ENCODE peak calls at places on chromosome 11, in ten cellular contexts. A, O, J, Z, M, H, I, X, W and S are unnamed samples.

GRCh38 chr11:116215471-116216113 is 557.2 kb downstream of the BUD13 start:
- DNase-seq in A (no peak), O (no peak), J (no peak), Z (no peak), M (no peak), H (no peak), I (no peak), X (no peak), W (no peak), S (no peak)

GRCh38 chr11:126862664-126863247 is 137.8 kb downstream of the KIRREL3 start:
- DNase-seq in A (no peak), O (no peak), J (no peak), Z (no peak), M (peak; percentile 18), H (no peak), I (no peak), X (no peak), W (no peak), S (no peak)

GRCh38 chr11:72085836-72086475 is 5.3 kb downstream of the LRRC51 start:
- DNase-seq in A (no peak), O (no peak), J (no peak), Z (no peak), M (no peak), H (no peak), I (no peak), X (no peak), W (no peak), S (no peak)

GRCh38 chr11:86698634-86699033 is 26.2 kb upstream of the ME3 start:
- DNase-seq in A (no peak), O (no peak), J (no peak), Z (no peak), M (no peak), H (no peak), I (no peak), X (no peak), W (no peak), S (no peak)

GRCh38 chr11:9752091-9752490 is 88.2 kb downstream of the SWAP70 start:
- DNase-seq in A (no peak), O (no peak), J (no peak), Z (peak; percentile 72), M (no peak), H (no peak), I (no peak), X (no peak), W (no peak), S (no peak)

GRCh38 chr11:68090706-68091105 is 30.5 kb downstream of the CHKA start:
- DNase-seq in A (no peak), O (no peak), J (no peak), Z (no peak), M (no peak), H (no peak), I (peak; percentile 43), X (no peak), W (no peak), S (peak; percentile 41)

GRCh38 chr11:61392991-61393595 is 706 bp downstream of the TMEM216 start:
- DNase-seq in A (no peak), O (no peak), J (no peak), Z (no peak), M (no peak), H (no peak), I (no peak), X (no peak), W (no peak), S (no peak)

GRCh38 chr11:59660621-59661020 is 8.2 kb downstream of the PATL1 start:
- DNase-seq in A (no peak), O (no peak), J (no peak), Z (no peak), M (no peak), H (no peak), I (no peak), X (no peak), W (no peak), S (no peak)

GRCh38 chr11:28089378-28089777 is 18.6 kb downstream of the KIF18A start:
- DNase-seq in A (no peak), O (no peak), J (no peak), Z (no peak), M (no peak), H (no peak), I (no peak), X (no peak), W (no peak), S (no peak)

GRCh38 chr11:63511349-63511748 is 5.5 kb downstream of the LGALS12 start:
- DNase-seq in A (no peak), O (no peak), J (no peak), Z (no peak), M (no peak), H (no peak), I (no peak), X (no peak), W (no peak), S (no peak)

GRCh38 chr11:132036751-132037466 is 666.5 kb downstream of the NTM start:
- DNase-seq in A (no peak), O (no peak), J (no peak), Z (no peak), M (no peak), H (no peak), I (no peak), X (no peak), W (no peak), S (no peak)
- H3K4me3 ChIP-seq in A (no peak overlapping the region), O (no peak overlapping the region), J (no peak overlapping the region), Z (no peak overlapping the region), M (no peak overlapping the region), H (no peak overlapping the region), I (no peak overlapping the region), X (no peak overlapping the region), W (no peak overlapping the region), S (no peak overlapping the region)

GRCh38 chr11:46521947-46522681 is 71.7 kb downstream of the AMBRA1 start:
- DNase-seq in A (no peak), O (no peak), J (no peak), Z (no peak), M (no peak), H (no peak), I (no peak), X (no peak), W (no peak), S (no peak)
- TF ChIP-seq CTCF in A (no peak), O (no peak), J (no peak), Z (peak; percentile 21), M (peak; percentile 27), H (peak; percentile 37), I (no peak), X (no peak), W (no peak), S (no peak)

GRCh38 chr11:120514541-120515121 is 3.1 kb downstream of the GRIK4 start:
- DNase-seq in A (no peak), O (no peak), J (peak; percentile 43), Z (no peak), M (no peak), H (no peak), I (no peak), X (no peak), W (no peak), S (no peak)

GRCh38 chr11:120517390-120518315 is 6.1 kb downstream of the GRIK4 start:
- DNase-seq in A (no peak), O (no peak), J (peak; percentile 37), Z (no peak), M (no peak), H (no peak), I (no peak), X (peak; percentile 34), W (no peak), S (no peak)

GRCh38 chr11:120518356-120518755 is 6.8 kb downstream of the GRIK4 start:
- DNase-seq in A (no peak), O (no peak), J (peak; percentile 36), Z (no peak), M (no peak), H (no peak), I (no peak), X (no peak), W (no peak), S (no peak)

GRCh38 chr11:120515186-120515723 is 3.7 kb downstream of the GRIK4 start:
- DNase-seq in A (no peak), O (no peak), J (peak; percentile 27), Z (no peak), M (no peak), H (no peak), I (no peak), X (no peak), W (no peak), S (no peak)

GRCh38 chr11:120516461-120517389 is 5.2 kb downstream of the GRIK4 start:
- DNase-seq in A (no peak), O (no peak), J (peak; percentile 47), Z (no peak), M (no peak), H (no peak), I (no peak), X (no peak), W (no peak), S (no peak)
- H3K4me3 ChIP-seq in A (no peak overlapping the region), O (no peak overlapping the region), J (no peak overlapping the region), Z (no peak overlapping the region), M (no peak overlapping the region), H (no peak overlapping the region), I (no peak overlapping the region), X (no peak overlapping the region), W (no peak overlapping the region), S (no peak overlapping the region)

GRCh38 chr11:33633251-33634003 is 67.2 kb downstream of the C11orf91 start:
- DNase-seq in A (no peak), O (no peak), J (no peak), Z (peak; percentile 45), M (no peak), H (no peak), I (peak; percentile 23), X (no peak), W (no peak), S (no peak)

GRCh38 chr11:33635161-33635560 is 65.5 kb downstream of the C11orf91 start:
- DNase-seq in A (peak; percentile 64), O (peak; percentile 61), J (no peak), Z (peak; percentile 67), M (no peak), H (no peak), I (no peak), X (no peak), W (no peak), S (no peak)

GRCh38 chr11:33634291-33634834 is 66.3 kb downstream of the C11orf91 start:
- DNase-seq in A (no peak), O (no peak), J (no peak), Z (peak; percentile 67), M (no peak), H (no peak), I (no peak), X (no peak), W (no peak), S (no peak)

GRCh38 chr11:33631749-33632091 is 68.9 kb downstream of the C11orf91 start:
- DNase-seq in A (no peak), O (no peak), J (no peak), Z (no peak), M (no peak), H (no peak), I (no peak), X (no peak), W (no peak), S (no peak)

DNA sequence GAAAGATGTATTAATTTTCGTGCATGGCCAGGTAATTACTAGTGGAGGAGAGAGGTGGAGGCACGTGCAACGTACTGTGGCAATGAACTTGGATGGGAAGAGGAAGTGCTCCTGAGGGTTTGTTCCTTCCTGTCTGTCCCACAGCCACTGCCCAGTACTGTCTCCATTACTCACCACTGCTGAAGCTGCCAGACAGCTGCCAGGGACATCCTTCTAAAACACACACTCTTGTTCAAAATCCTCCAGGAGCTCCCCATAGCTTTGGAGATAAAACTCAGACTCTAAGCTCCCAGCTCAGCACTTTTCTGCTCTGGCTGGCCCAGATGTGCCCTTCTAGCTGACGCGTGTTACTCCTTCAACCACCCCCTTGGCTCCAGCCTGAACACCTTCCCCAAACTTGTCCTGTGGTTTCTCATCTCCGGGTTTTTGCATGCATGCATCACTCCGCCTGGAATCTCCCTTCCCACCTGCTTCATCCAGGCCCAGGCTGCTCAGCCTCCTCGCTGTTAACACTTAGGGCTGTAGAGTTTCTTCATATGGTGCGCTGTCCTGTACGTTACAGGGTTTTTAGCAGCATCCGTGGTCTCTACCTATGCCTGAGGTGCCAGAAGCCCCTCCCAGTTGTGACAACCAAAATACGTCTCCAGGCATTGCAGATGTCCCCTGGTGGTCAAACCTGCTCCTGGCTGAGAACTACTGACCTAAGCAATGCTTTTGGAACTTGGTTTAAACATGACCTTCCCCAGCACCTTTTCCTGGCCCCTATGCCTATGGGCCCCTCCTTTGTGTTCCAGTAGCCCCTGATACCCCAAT is 69.5 kb downstream of the C11orf91 start:
- DNase-seq in A (no peak), O (no peak), J (no peak), Z (no peak), M (no peak), H (no peak), I (no peak), X (no peak), W (no peak), S (no peak)
- TF ChIP-seq CTCF in A (no peak), O (no peak), J (no peak), Z (no peak), M (no peak), H (no peak), I (no peak), X (no peak), W (no peak), S (no peak)